ENCODE peak calls at places on chromosomes 2 and 18, in five cellular contexts. P is K562, Q is HCT116, A is HepG2, L is H1. D is an unnamed sample.

GRCh38 chr2:88737385-88737784 is 45.9 kb downstream of the RPIA start:
- DNase-seq in P (no peak), Q (no peak), A (no peak), L (no peak), D (no peak)

GRCh38 chr18:67211646-67212045 is 304.9 kb downstream of the DSEL start:
- DNase-seq in P (no peak), Q (no peak), A (no peak), L (no peak), D (no peak)

GRCh38 chr2:5969301-5969700 is 277.1 kb downstream of the SOX11 start:
- DNase-seq in P (no peak), Q (no peak), A (no peak), L (no peak), D (no peak)

GRCh38 chr18:69628774-69629359 is 228.2 kb downstream of the DOK6 start:
- DNase-seq in P (no peak), Q (no peak), A (no peak), L (no peak), D (no peak)

GRCh38 chr2:230327418-230328154 is 593 bp downstream of the SP140L start:
- DNase-seq in P (no peak), Q (no peak), A (no peak), L (no peak), D (no peak)

GRCh38 chr18:77056399-77057015 is 76.1 kb downstream of the MBP start:
- DNase-seq in P (no peak), Q (no peak), A (peak; percentile 19), L (no peak), D (no peak)

GRCh38 chr2:183951636-183952035 is 646.7 kb upstream of the ZNF804A start:
- DNase-seq in P (no peak), Q (no peak), A (no peak), L (no peak), D (no peak)

GRCh38 chr18:36296591-36297418 is 708 bp upstream of the FHOD3 start:
- DNase-seq in P (peak; percentile 60), Q (peak; percentile 40), A (peak; percentile 32), L (peak; percentile 73), D (peak; percentile 86)

GRCh38 chr2:164815071-164815793 is 26.4 kb downstream of the COBLL1 start:
- DNase-seq in P (no peak), Q (no peak), A (no peak), L (no peak), D (no peak)

GRCh38 chr18:45061359-45061758 is 380.7 kb downstream of the SETBP1 start:
- DNase-seq in P (no peak), Q (no peak), A (no peak), L (no peak), D (no peak)

GRCh38 chr2:58512878-58513277 is 271.8 kb upstream of the FANCL start:
- DNase-seq in P (no peak), Q (no peak), A (no peak), L (no peak), D (no peak)

GRCh38 chr18:78659748-78660147 is 319.9 kb upstream of the SALL3 start:
- DNase-seq in P (peak; percentile 15), Q (no peak), A (no peak), L (peak; percentile 13), D (peak; percentile 59)

GRCh38 chr18:8657873-8658521 is 47.4 kb upstream of the MTCL1 start:
- DNase-seq in P (peak; percentile 31), Q (no peak), A (no peak), L (no peak), D (peak; percentile 85)

GRCh38 chr18:24544141-24544498 is 83.7 kb downstream of the HRH4 start:
- DNase-seq in P (peak; percentile 40), Q (peak; percentile 22), A (peak; percentile 22), L (no peak), D (peak; percentile 39)

GRCh38 chr2:24076849-24077534 is 866 bp upstream of the SF3B6 start:
- DNase-seq in P (no peak), Q (no peak), A (no peak), L (no peak), D (peak; percentile 49)

GRCh38 chr2:237674731-237675276 is 47.4 kb downstream of the LRRFIP1 start:
- DNase-seq in P (no peak), Q (no peak), A (peak; percentile 66), L (no peak), D (peak; percentile 90)

GRCh38 chr18:67608909-67609308 is 92.4 kb upstream of the DSEL start:
- DNase-seq in P (no peak), Q (no peak), A (no peak), L (no peak), D (no peak)

GRCh38 chr2:15173506-15173905 is 387.6 kb downstream of the NBAS start:
- DNase-seq in P (no peak), Q (no peak), A (no peak), L (no peak), D (no peak)

GRCh38 chr2:240364582-240364960 is 70.9 kb upstream of the GPC1 start:
- DNase-seq in P (no peak), Q (no peak), A (no peak), L (no peak), D (no peak)

GRCh38 chr2:200962821-200963128 is 685 bp downstream of the ORC2 start:
- DNase-seq in P (peak; percentile 13), Q (no peak), A (no peak), L (no peak), D (no peak)

GRCh38 chr2:160408575-160409291 is 84.9 kb downstream of the RBMS1 start:
- DNase-seq in P (no peak), Q (no peak), A (no peak), L (no peak), D (peak; percentile 30)

GRCh38 chr2:190947711-190948251 is 66.2 kb downstream of the STAT1 start:
- DNase-seq in P (no peak), Q (peak; percentile 49), A (peak; percentile 51), L (no peak), D (no peak)

GRCh38 chr2:234366891-234367290 is 130.0 kb downstream of the ARL4C start:
- DNase-seq in P (no peak), Q (no peak), A (no peak), L (no peak), D (no peak)

GRCh38 chr18:31798399-31798798 is 37.7 kb upstream of the SLC25A52 start:
- DNase-seq in P (no peak), Q (no peak), A (no peak), L (no peak), D (no peak)

GRCh38 chr2:216023055-216023648 is 9.8 kb upstream of the MREG start:
- DNase-seq in P (peak; percentile 48), Q (peak; percentile 42), A (peak; percentile 66), L (peak; percentile 31), D (peak; percentile 72)

GRCh38 chr2:171492664-171493063 is 29.6 kb upstream of the CYBRD1 start:
- DNase-seq in P (no peak), Q (no peak), A (no peak), L (no peak), D (no peak)

GRCh38 chr2:120257522-120257921 is 4.9 kb downstream of the RALB start:
- DNase-seq in P (no peak), Q (no peak), A (no peak), L (no peak), D (no peak)
- TF ChIP-seq YY1 in P (no peak), Q (no peak), A (no peak), L (no peak), D (no peak)

GRCh38 chr2:155384555-155385123 is 686.1 kb downstream of the KCNJ3 start:
- DNase-seq in P (no peak), Q (no peak), A (no peak), L (no peak), D (no peak)

GRCh38 chr2:155377931-155378444 is 679.5 kb downstream of the KCNJ3 start:
- DNase-seq in P (no peak), Q (no peak), A (no peak), L (no peak), D (no peak)

GRCh38 chr2:155377178-155377780 is 678.8 kb downstream of the KCNJ3 start:
- DNase-seq in P (no peak), Q (peak; percentile 35), A (peak; percentile 7), L (no peak), D (no peak)

GRCh38 chr2:155382781-155383180 is 684.3 kb downstream of the KCNJ3 start:
- DNase-seq in P (no peak), Q (no peak), A (no peak), L (no peak), D (no peak)

GRCh38 chr2:155381446-155381845 is 683.0 kb downstream of the KCNJ3 start:
- DNase-seq in P (no peak), Q (no peak), A (no peak), L (no peak), D (no peak)
- TF ChIP-seq YY1 in P (no peak), Q (no peak), A (no peak), L (no peak), D (no peak)

GRCh38 chr2:232367016-232367415 is 11.5 kb upstream of the ALPP start:
- DNase-seq in P (no peak), Q (no peak), A (no peak), L (no peak), D (no peak)

GRCh38 chr2:232368311-232368731 is 10.2 kb upstream of the ALPP start:
- DNase-seq in P (no peak), Q (no peak), A (no peak), L (no peak), D (no peak)

GRCh38 chr2:232363784-232364615 is 14.6 kb upstream of the ALPP start:
- DNase-seq in P (no peak), Q (no peak), A (no peak), L (no peak), D (no peak)

GRCh38 chr2:232367591-232368233 is 10.8 kb upstream of the ALPP start:
- DNase-seq in P (peak; percentile 38), Q (no peak), A (peak; percentile 24), L (no peak), D (peak; percentile 57)

DNA sequence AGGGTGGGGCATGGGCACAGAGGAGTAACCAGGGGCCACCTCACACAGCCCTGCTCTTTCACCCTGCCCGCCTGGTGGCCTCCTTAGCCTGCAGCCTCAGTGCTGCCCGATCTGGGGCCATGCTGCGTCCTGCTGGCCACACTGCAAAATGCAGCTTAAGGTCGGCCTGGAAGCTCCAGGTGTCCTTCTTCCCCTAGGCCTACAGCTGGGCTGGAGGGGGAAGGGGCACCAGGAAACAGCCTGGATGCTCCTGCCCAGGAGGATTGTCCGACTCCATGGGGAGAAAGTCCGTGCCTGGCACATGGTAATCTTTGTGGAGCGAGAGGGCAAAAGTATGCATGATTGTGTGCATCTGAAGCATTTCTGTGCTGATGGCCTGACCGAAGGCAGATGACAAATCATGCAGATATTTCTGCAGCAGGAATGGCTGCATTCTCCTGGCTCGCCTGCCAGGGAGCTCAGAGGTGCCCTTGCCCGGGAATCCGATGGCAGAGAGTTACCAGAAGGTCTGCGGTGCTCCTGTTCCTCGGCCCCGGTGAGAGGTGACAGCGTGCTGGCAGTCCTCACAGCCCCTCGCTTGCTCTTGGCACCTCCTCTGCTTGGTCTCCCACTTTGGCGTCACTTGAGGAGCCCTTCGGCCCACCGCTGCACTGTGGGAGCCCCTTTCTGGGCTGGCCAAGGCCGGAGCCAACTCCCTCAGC is 12.8 kb upstream of the ALPP start:
- DNase-seq in P (peak; percentile 24), Q (peak; percentile 29), A (peak; percentile 62), L (no peak), D (peak; percentile 73)
- TF ChIP-seq YY1 in P (no peak), Q (no peak), A (no peak), L (no peak), D (no peak)

GRCh38 chr2:65128297-65129190 is 1.4 kb downstream of the RAB1A start:
- DNase-seq in P (no peak), Q (no peak), A (no peak), L (no peak), D (no peak)
- TF ChIP-seq YY1 in P (no peak), Q (no peak), A (no peak), L (no peak), D (no peak)

D was measured in SK-N-SH.